ENCODE peak calls at places on chromosomes 4 and X, in six cellular contexts. One of them, this sample, is unnamed.

GRCh38 chr4:56744030-56744429 is 62.9 kb upstream of the HOPX start:
- DNase-seq in dorsolateral prefrontal cortex: no peak
- DNase-seq in astrocyte of the cerebellum: no peak
- DNase-seq in glutamatergic neuron: no peak
- DNase-seq in mammary epithelial cell: no peak
- DNase-seq in psoas muscle: no peak
- DNase-seq in this sample: no peak

GRCh38 chr4:47490550-47490949 is 5.5 kb downstream of the ATP10D start:
- DNase-seq in dorsolateral prefrontal cortex: no peak
- DNase-seq in astrocyte of the cerebellum: no peak
- DNase-seq in glutamatergic neuron: peak
- DNase-seq in mammary epithelial cell: peak
- DNase-seq in psoas muscle: no peak
- DNase-seq in this sample: no peak

GRCh38 chr4:19776021-19776459 is 475.7 kb upstream of the SLIT2 start:
- DNase-seq in dorsolateral prefrontal cortex: no peak
- DNase-seq in astrocyte of the cerebellum: peak
- DNase-seq in glutamatergic neuron: no peak
- DNase-seq in mammary epithelial cell: peak
- DNase-seq in psoas muscle: no peak
- DNase-seq in this sample: no peak

GRCh38 chrX:105424729-105425128 is 204.2 kb upstream of the TEX13A start:
- DNase-seq in dorsolateral prefrontal cortex: no peak
- DNase-seq in astrocyte of the cerebellum: no peak
- DNase-seq in glutamatergic neuron: no peak
- DNase-seq in mammary epithelial cell: no peak
- DNase-seq in psoas muscle: no peak
- DNase-seq in this sample: no peak

GRCh38 chrX:85375333-85375738 is 4.1 kb downstream of the POF1B start:
- DNase-seq in dorsolateral prefrontal cortex: no peak
- DNase-seq in astrocyte of the cerebellum: no peak
- DNase-seq in glutamatergic neuron: no peak
- DNase-seq in mammary epithelial cell: no peak
- DNase-seq in psoas muscle: no peak
- DNase-seq in this sample: no peak

GRCh38 chr4:142845293-142846070 is 619 bp downstream of the INPP4B start:
- DNase-seq in dorsolateral prefrontal cortex: peak
- DNase-seq in astrocyte of the cerebellum: no peak
- DNase-seq in glutamatergic neuron: peak
- DNase-seq in mammary epithelial cell: peak
- DNase-seq in psoas muscle: peak
- DNase-seq in this sample: no peak

GRCh38 chr4:123361195-123361861 is 35.3 kb upstream of the SPRY1 start:
- DNase-seq in dorsolateral prefrontal cortex: no peak
- DNase-seq in astrocyte of the cerebellum: peak
- DNase-seq in glutamatergic neuron: no peak
- DNase-seq in mammary epithelial cell: peak
- DNase-seq in psoas muscle: no peak
- DNase-seq in this sample: no peak

GRCh38 chr4:165684177-165684870 is 188.7 kb upstream of the TLL1 start:
- DNase-seq in dorsolateral prefrontal cortex: no peak
- DNase-seq in astrocyte of the cerebellum: peak
- DNase-seq in glutamatergic neuron: no peak
- DNase-seq in mammary epithelial cell: peak
- DNase-seq in psoas muscle: no peak
- DNase-seq in this sample: no peak

GRCh38 chrX:43643662-43644061 is 12.4 kb upstream of the MAOA start:
- DNase-seq in dorsolateral prefrontal cortex: no peak
- DNase-seq in astrocyte of the cerebellum: no peak
- DNase-seq in glutamatergic neuron: no peak
- DNase-seq in mammary epithelial cell: peak
- DNase-seq in psoas muscle: no peak
- DNase-seq in this sample: no peak

GRCh38 chr4:144592264-144592663 is 53.7 kb upstream of the HHIP start:
- DNase-seq in dorsolateral prefrontal cortex: no peak
- DNase-seq in astrocyte of the cerebellum: no peak
- DNase-seq in glutamatergic neuron: no peak
- DNase-seq in mammary epithelial cell: no peak
- DNase-seq in psoas muscle: no peak
- DNase-seq in this sample: no peak

GRCh38 chrX:153397256-153397960 is 3.7 kb downstream of the PNMA6E start:
- DNase-seq in dorsolateral prefrontal cortex: no peak
- DNase-seq in astrocyte of the cerebellum: no peak
- DNase-seq in glutamatergic neuron: no peak
- DNase-seq in mammary epithelial cell: no peak
- DNase-seq in psoas muscle: no peak
- DNase-seq in this sample: no peak

GRCh38 chr4:74932832-74933561 is at the start of gene PARM1:
- DNase-seq in dorsolateral prefrontal cortex: peak
- DNase-seq in astrocyte of the cerebellum: peak
- DNase-seq in glutamatergic neuron: peak
- DNase-seq in mammary epithelial cell: peak
- DNase-seq in psoas muscle: peak
- DNase-seq in this sample: peak

GRCh38 chrX:38347136-38347535 is 5.3 kb upstream of the OTC start:
- DNase-seq in dorsolateral prefrontal cortex: no peak
- DNase-seq in astrocyte of the cerebellum: peak
- DNase-seq in glutamatergic neuron: no peak
- DNase-seq in mammary epithelial cell: peak
- DNase-seq in psoas muscle: no peak
- DNase-seq in this sample: no peak

GRCh38 chrX:139924696-139925094 is 8.2 kb downstream of the ATP11C start:
- DNase-seq in dorsolateral prefrontal cortex: no peak
- DNase-seq in astrocyte of the cerebellum: no peak
- DNase-seq in glutamatergic neuron: no peak
- DNase-seq in mammary epithelial cell: no peak
- DNase-seq in psoas muscle: no peak
- DNase-seq in this sample: no peak

GRCh38 chr4:174555793-174556630 is 33.7 kb upstream of the HPGD start:
- DNase-seq in dorsolateral prefrontal cortex: no peak
- DNase-seq in astrocyte of the cerebellum: no peak
- DNase-seq in glutamatergic neuron: no peak
- DNase-seq in mammary epithelial cell: no peak
- DNase-seq in psoas muscle: no peak
- DNase-seq in this sample: no peak

GRCh38 chrX:150680974-150681373 is 12.2 kb upstream of the MTMR1 start:
- DNase-seq in dorsolateral prefrontal cortex: no peak
- DNase-seq in astrocyte of the cerebellum: peak
- DNase-seq in glutamatergic neuron: no peak
- DNase-seq in mammary epithelial cell: peak
- DNase-seq in psoas muscle: no peak
- DNase-seq in this sample: no peak

GRCh38 chrX:46298821-46299220 is 246.4 kb downstream of the ZNF674 start:
- DNase-seq in dorsolateral prefrontal cortex: no peak
- DNase-seq in astrocyte of the cerebellum: peak
- DNase-seq in glutamatergic neuron: no peak
- DNase-seq in mammary epithelial cell: peak
- DNase-seq in psoas muscle: no peak
- DNase-seq in this sample: no peak

GRCh38 chr4:149993030-149993429 is 85.2 kb upstream of the DCLK2 start:
- DNase-seq in dorsolateral prefrontal cortex: no peak
- DNase-seq in astrocyte of the cerebellum: no peak
- DNase-seq in glutamatergic neuron: no peak
- DNase-seq in mammary epithelial cell: peak
- DNase-seq in psoas muscle: no peak
- DNase-seq in this sample: no peak

GRCh38 chr4:138113819-138114415 is 128.2 kb downstream of the SLC7A11 start:
- DNase-seq in dorsolateral prefrontal cortex: no peak
- DNase-seq in astrocyte of the cerebellum: peak
- DNase-seq in glutamatergic neuron: no peak
- DNase-seq in mammary epithelial cell: peak
- DNase-seq in psoas muscle: no peak
- DNase-seq in this sample: no peak

GRCh38 chr4:41375561-41375960 is 118.8 kb downstream of the UCHL1 start:
- DNase-seq in dorsolateral prefrontal cortex: no peak
- DNase-seq in astrocyte of the cerebellum: no peak
- DNase-seq in glutamatergic neuron: no peak
- DNase-seq in mammary epithelial cell: no peak
- DNase-seq in psoas muscle: peak
- DNase-seq in this sample: no peak

GRCh38 chr4:105714932-105715331 is 6.3 kb downstream of the GSTCD start:
- DNase-seq in dorsolateral prefrontal cortex: no peak
- DNase-seq in astrocyte of the cerebellum: no peak
- DNase-seq in glutamatergic neuron: no peak
- DNase-seq in mammary epithelial cell: no peak
- DNase-seq in psoas muscle: no peak
- DNase-seq in this sample: no peak

GRCh38 chrX:132958086-132958703 is at the start of gene HS6ST2:
- DNase-seq in dorsolateral prefrontal cortex: no peak
- DNase-seq in astrocyte of the cerebellum: no peak
- DNase-seq in glutamatergic neuron: peak
- DNase-seq in mammary epithelial cell: no peak
- DNase-seq in psoas muscle: peak
- DNase-seq in this sample: no peak

GRCh38 chr4:87882321-87882720 is 49.6 kb downstream of the MEPE start:
- DNase-seq in dorsolateral prefrontal cortex: no peak
- DNase-seq in astrocyte of the cerebellum: peak
- DNase-seq in glutamatergic neuron: no peak
- DNase-seq in mammary epithelial cell: no peak
- DNase-seq in psoas muscle: no peak
- DNase-seq in this sample: no peak

GRCh38 chrX:44872319-44872816 is 620 bp upstream of the KDM6A start:
- DNase-seq in dorsolateral prefrontal cortex: no peak
- DNase-seq in astrocyte of the cerebellum: no peak
- DNase-seq in glutamatergic neuron: peak
- DNase-seq in mammary epithelial cell: peak
- DNase-seq in psoas muscle: no peak
- DNase-seq in this sample: no peak

GRCh38 chr4:69689530-69690111 is 36.6 kb upstream of the UGT2A1 start:
- DNase-seq in dorsolateral prefrontal cortex: no peak
- DNase-seq in astrocyte of the cerebellum: peak
- DNase-seq in glutamatergic neuron: no peak
- DNase-seq in mammary epithelial cell: peak
- DNase-seq in psoas muscle: no peak
- DNase-seq in this sample: no peak

GRCh38 chr4:42399393-42399792 is 2.1 kb downstream of the SHISA3 start:
- DNase-seq in dorsolateral prefrontal cortex: no peak
- DNase-seq in astrocyte of the cerebellum: no peak
- DNase-seq in glutamatergic neuron: peak
- DNase-seq in mammary epithelial cell: no peak
- DNase-seq in psoas muscle: no peak
- DNase-seq in this sample: no peak

GRCh38 chr4:26204911-26205368 is 115.9 kb upstream of the RBPJ start:
- DNase-seq in dorsolateral prefrontal cortex: no peak
- DNase-seq in astrocyte of the cerebellum: no peak
- DNase-seq in glutamatergic neuron: no peak
- DNase-seq in mammary epithelial cell: no peak
- DNase-seq in psoas muscle: peak
- DNase-seq in this sample: no peak

GRCh38 chrX:134898450-134898849 is 92.3 kb upstream of the SMIM10 start:
- DNase-seq in dorsolateral prefrontal cortex: no peak
- DNase-seq in astrocyte of the cerebellum: no peak
- DNase-seq in glutamatergic neuron: no peak
- DNase-seq in mammary epithelial cell: no peak
- DNase-seq in psoas muscle: no peak
- DNase-seq in this sample: no peak

GRCh38 chr4:7073526-7074390 is 5.9 kb upstream of the GRPEL1 start:
- DNase-seq in dorsolateral prefrontal cortex: peak
- DNase-seq in astrocyte of the cerebellum: no peak
- DNase-seq in glutamatergic neuron: peak
- DNase-seq in mammary epithelial cell: peak
- DNase-seq in psoas muscle: no peak
- DNase-seq in this sample: peak

GRCh38 chrX:43693602-43694406 is 37.7 kb downstream of the MAOA start:
- DNase-seq in dorsolateral prefrontal cortex: no peak
- DNase-seq in astrocyte of the cerebellum: no peak
- DNase-seq in glutamatergic neuron: no peak
- DNase-seq in mammary epithelial cell: no peak
- DNase-seq in psoas muscle: no peak
- DNase-seq in this sample: no peak

GRCh38 chrX:53261573-53261972 is 19.8 kb downstream of the IQSEC2 start:
- DNase-seq in dorsolateral prefrontal cortex: no peak
- DNase-seq in astrocyte of the cerebellum: no peak
- DNase-seq in glutamatergic neuron: no peak
- DNase-seq in mammary epithelial cell: no peak
- DNase-seq in psoas muscle: no peak
- DNase-seq in this sample: no peak

GRCh38 chr4:84492737-84493091 is 6.4 kb downstream of the NKX6-1 start:
- DNase-seq in dorsolateral prefrontal cortex: no peak
- DNase-seq in astrocyte of the cerebellum: no peak
- DNase-seq in glutamatergic neuron: peak
- DNase-seq in mammary epithelial cell: no peak
- DNase-seq in psoas muscle: no peak
- DNase-seq in this sample: no peak
- TF ChIP-seq CTCF in dorsolateral prefrontal cortex: no peak
- TF ChIP-seq CTCF in astrocyte of the cerebellum: no peak
- TF ChIP-seq CTCF in glutamatergic neuron: no peak
- TF ChIP-seq CTCF in mammary epithelial cell: no peak
- TF ChIP-seq CTCF in psoas muscle: no peak
- TF ChIP-seq CTCF in this sample: no peak

DNA sequence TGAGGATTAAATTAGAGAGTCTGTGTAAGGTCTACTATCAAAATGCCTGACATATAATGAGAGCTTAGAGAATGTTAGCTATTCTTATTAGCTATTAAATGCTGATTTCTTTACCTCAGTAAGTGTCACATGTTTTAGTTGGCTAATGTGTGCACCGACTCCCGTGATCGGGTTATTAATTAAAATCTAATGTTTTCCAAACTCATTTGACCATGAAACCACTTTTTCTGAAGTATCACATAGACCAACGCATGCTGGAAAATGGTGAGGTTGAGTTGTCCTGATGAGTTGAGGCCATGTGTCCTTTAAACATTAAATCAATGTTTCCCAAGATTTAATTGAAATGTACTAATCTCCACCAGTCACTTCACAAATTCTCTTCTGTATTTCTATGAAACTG is 84.8 kb upstream of the C1QTNF7 start:
- DNase-seq in dorsolateral prefrontal cortex: no peak
- DNase-seq in astrocyte of the cerebellum: no peak
- DNase-seq in glutamatergic neuron: no peak
- DNase-seq in mammary epithelial cell: no peak
- DNase-seq in psoas muscle: no peak
- DNase-seq in this sample: no peak
- TF ChIP-seq CTCF in dorsolateral prefrontal cortex: no peak
- TF ChIP-seq CTCF in astrocyte of the cerebellum: no peak
- TF ChIP-seq CTCF in glutamatergic neuron: no peak
- TF ChIP-seq CTCF in mammary epithelial cell: no peak
- TF ChIP-seq CTCF in psoas muscle: no peak
- TF ChIP-seq CTCF in this sample: no peak

DNA sequence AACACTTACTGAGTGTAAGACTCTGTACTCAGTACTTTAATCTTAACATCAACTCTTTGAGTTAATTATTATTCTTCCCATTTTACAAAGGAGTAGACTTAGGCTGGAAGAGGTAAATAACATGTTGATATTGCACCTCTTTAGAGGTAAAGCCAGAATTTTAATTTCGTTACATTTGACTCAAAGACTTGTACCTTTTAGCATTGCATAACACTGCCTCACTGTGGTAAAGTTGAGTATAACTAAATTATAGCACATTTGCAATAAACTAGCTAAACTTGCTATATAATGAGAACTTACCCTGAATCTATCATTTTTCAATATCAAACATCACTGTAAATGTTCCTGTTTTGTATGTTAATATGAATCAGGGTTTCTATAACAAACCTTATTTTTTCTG is 218.5 kb downstream of the PRR32 start:
- DNase-seq in dorsolateral prefrontal cortex: no peak
- DNase-seq in astrocyte of the cerebellum: no peak
- DNase-seq in glutamatergic neuron: no peak
- DNase-seq in mammary epithelial cell: no peak
- DNase-seq in psoas muscle: no peak
- DNase-seq in this sample: no peak
- TF ChIP-seq CTCF in dorsolateral prefrontal cortex: no peak
- TF ChIP-seq CTCF in astrocyte of the cerebellum: no peak
- TF ChIP-seq CTCF in glutamatergic neuron: peak
- TF ChIP-seq CTCF in mammary epithelial cell: peak
- TF ChIP-seq CTCF in psoas muscle: no peak
- TF ChIP-seq CTCF in this sample: no peak

GRCh38 chrX:26286836-26287235 is 70.9 kb downstream of the MAGEB5 start:
- DNase-seq in dorsolateral prefrontal cortex: no peak
- DNase-seq in astrocyte of the cerebellum: no peak
- DNase-seq in glutamatergic neuron: no peak
- DNase-seq in mammary epithelial cell: no peak
- DNase-seq in psoas muscle: no peak
- DNase-seq in this sample: no peak
- TF ChIP-seq CTCF in dorsolateral prefrontal cortex: no peak
- TF ChIP-seq CTCF in astrocyte of the cerebellum: no peak
- TF ChIP-seq CTCF in glutamatergic neuron: no peak
- TF ChIP-seq CTCF in mammary epithelial cell: no peak
- TF ChIP-seq CTCF in psoas muscle: no peak
- TF ChIP-seq CTCF in this sample: no peak

This sample was measured in D721Med.